ENCODE peak calls at places on chromosomes 3 and 15, in nine cellular contexts. G, Q, D, M, K, V, P, O and H are unnamed samples. For H3K9me2, the result is how much of the 10 kb centered on the place peaks cover.

GRCh38 chr15:96353931-96354730 is 23.6 kb downstream of the NR2F2 start:
- DNase-seq in G (peak), Q (peak), D (peak), M (no peak), K (no peak), V (no peak), P (no peak), O (no peak), H (peak)

GRCh38 chr3:123757281-123757940 is 126.7 kb downstream of the MYLK start:
- DNase-seq in G (no peak), Q (no peak), D (no peak), M (no peak), K (peak), V (no peak), P (peak), O (peak), H (peak)

GRCh38 chr3:71254251-71254650 is 329.3 kb downstream of the FOXP1 start:
- DNase-seq in G (no peak), Q (no peak), D (peak), M (no peak), K (no peak), V (no peak), P (no peak), O (no peak), H (peak)

GRCh38 chr3:196134691-196135090 is 52.8 kb upstream of the TFRC start:
- DNase-seq in G (no peak), Q (no peak), D (no peak), M (no peak), K (no peak), V (no peak), P (no peak), O (no peak), H (no peak)

GRCh38 chr15:41977757-41978369 is 5.5 kb upstream of the EHD4 start:
- DNase-seq in G (no peak), Q (no peak), D (no peak), M (no peak), K (no peak), V (no peak), P (no peak), O (no peak), H (no peak)

GRCh38 chr3:140942221-140943104 is 827 bp downstream of the SLC25A36 start:
- DNase-seq in G (peak), Q (peak), D (peak), M (peak), K (peak), V (no peak), P (peak), O (peak), H (peak)

GRCh38 chr15:19987389-19988048 is 554.1 kb downstream of the GOLGA6L6 start:
- DNase-seq in G (peak), Q (peak), D (no peak), M (peak), K (no peak), V (no peak), P (peak), O (no peak), H (no peak)

GRCh38 chr3:38136272-38136806 is 588 bp downstream of the ACAA1 start:
- DNase-seq in G (peak), Q (no peak), D (no peak), M (peak), K (no peak), V (no peak), P (peak), O (peak), H (peak)

GRCh38 chr15:74261041-74261440 is 24.9 kb downstream of the CCDC33 start:
- DNase-seq in G (no peak), Q (no peak), D (no peak), M (no peak), K (no peak), V (no peak), P (no peak), O (no peak), H (no peak)

GRCh38 chr3:148066787-148067186 is 630.9 kb upstream of the AGTR1 start:
- DNase-seq in G (no peak), Q (no peak), D (no peak), M (no peak), K (no peak), V (no peak), P (no peak), O (no peak), H (no peak)

GRCh38 chr3:179565496-179565895 is 2.8 kb downstream of the ACTL6A start:
- DNase-seq in G (no peak), Q (peak), D (no peak), M (no peak), K (no peak), V (no peak), P (peak), O (no peak), H (no peak)

GRCh38 chr3:115272036-115272824 is 125.1 kb upstream of the ZBTB20 start:
- DNase-seq in G (peak), Q (no peak), D (no peak), M (peak), K (no peak), V (no peak), P (no peak), O (no peak), H (peak)

GRCh38 chr3:142680710-142681109 is 43.1 kb upstream of the TRPC1 start:
- DNase-seq in G (peak), Q (peak), D (no peak), M (no peak), K (no peak), V (no peak), P (no peak), O (no peak), H (no peak)

GRCh38 chr3:102715030-102715697 is 280.3 kb downstream of the ZPLD1 start:
- DNase-seq in G (no peak), Q (peak), D (no peak), M (no peak), K (peak), V (peak), P (no peak), O (no peak), H (peak)

GRCh38 chr3:28149960-28150359 is 91.5 kb upstream of the CMC1 start:
- DNase-seq in G (no peak), Q (no peak), D (no peak), M (no peak), K (no peak), V (no peak), P (no peak), O (no peak), H (no peak)

GRCh38 chr15:31081568-31082250 is 19.8 kb downstream of the TRPM1 start:
- DNase-seq in G (no peak), Q (peak), D (no peak), M (no peak), K (no peak), V (no peak), P (peak), O (peak), H (peak)

GRCh38 chr3:68479779-68480178 is 452.6 kb downstream of the TAFA4 start:
- DNase-seq in G (no peak), Q (no peak), D (no peak), M (no peak), K (no peak), V (no peak), P (no peak), O (no peak), H (no peak)

GRCh38 chr3:166284994-166285393 is 447.8 kb upstream of the BCHE start:
- DNase-seq in G (no peak), Q (peak), D (peak), M (no peak), K (peak), V (no peak), P (no peak), O (no peak), H (no peak)

GRCh38 chr3:169195672-169196071 is 467.8 kb downstream of the MECOM start:
- DNase-seq in G (no peak), Q (no peak), D (no peak), M (no peak), K (no peak), V (no peak), P (no peak), O (no peak), H (no peak)

GRCh38 chr3:49173792-49174170 is 2.4 kb downstream of the KLHDC8B start:
- DNase-seq in G (no peak), Q (no peak), D (no peak), M (peak), K (no peak), V (no peak), P (no peak), O (no peak), H (no peak)

GRCh38 chr15:81215531-81215930 is 18.9 kb downstream of the IL16 start:
- DNase-seq in G (no peak), Q (no peak), D (no peak), M (no peak), K (no peak), V (no peak), P (no peak), O (no peak), H (no peak)

GRCh38 chr3:96753124-96753523 is 61.3 kb upstream of the EPHA6 start:
- DNase-seq in G (no peak), Q (no peak), D (no peak), M (no peak), K (no peak), V (no peak), P (no peak), O (no peak), H (no peak)

GRCh38 chr3:96750094-96750767 is 64.2 kb upstream of the EPHA6 start:
- DNase-seq in G (no peak), Q (no peak), D (no peak), M (no peak), K (no peak), V (no peak), P (no peak), O (no peak), H (no peak)

GRCh38 chr3:96754128-96754527 is 60.3 kb upstream of the EPHA6 start:
- DNase-seq in G (no peak), Q (no peak), D (no peak), M (no peak), K (no peak), V (no peak), P (no peak), O (no peak), H (no peak)

DNA sequence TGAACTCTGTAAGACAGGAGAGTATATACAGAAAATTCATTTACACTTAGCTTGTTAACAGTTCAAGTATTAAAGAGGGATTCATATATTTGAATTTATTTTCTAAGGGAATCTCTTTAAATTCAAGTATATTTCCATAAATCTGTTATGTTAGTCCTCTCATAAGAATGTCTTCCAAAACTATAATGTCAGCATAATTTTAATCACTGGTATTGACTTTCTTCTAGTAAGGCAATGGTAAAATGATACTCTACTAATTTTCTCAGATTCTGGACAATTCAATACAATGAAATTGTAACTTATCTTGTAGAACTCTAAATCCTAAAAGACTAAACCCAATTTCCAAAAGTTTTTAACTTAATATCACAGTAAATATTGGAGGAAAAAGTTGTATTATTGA is 66.3 kb upstream of the EPHA6 start:
- DNase-seq in G (no peak), Q (no peak), D (no peak), M (no peak), K (no peak), V (no peak), P (no peak), O (no peak), H (no peak)
- H3K9me2 ChIP-seq in G (under half), Q (under half), D (under half), M (under half), K (under half), V (under half), P (under half), O (under half), H (under half)

GRCh38 chr3:180570238-180570637 is 31.7 kb upstream of the TTC14 start:
- DNase-seq in G (no peak), Q (no peak), D (no peak), M (no peak), K (no peak), V (no peak), P (no peak), O (no peak), H (no peak)

DNA sequence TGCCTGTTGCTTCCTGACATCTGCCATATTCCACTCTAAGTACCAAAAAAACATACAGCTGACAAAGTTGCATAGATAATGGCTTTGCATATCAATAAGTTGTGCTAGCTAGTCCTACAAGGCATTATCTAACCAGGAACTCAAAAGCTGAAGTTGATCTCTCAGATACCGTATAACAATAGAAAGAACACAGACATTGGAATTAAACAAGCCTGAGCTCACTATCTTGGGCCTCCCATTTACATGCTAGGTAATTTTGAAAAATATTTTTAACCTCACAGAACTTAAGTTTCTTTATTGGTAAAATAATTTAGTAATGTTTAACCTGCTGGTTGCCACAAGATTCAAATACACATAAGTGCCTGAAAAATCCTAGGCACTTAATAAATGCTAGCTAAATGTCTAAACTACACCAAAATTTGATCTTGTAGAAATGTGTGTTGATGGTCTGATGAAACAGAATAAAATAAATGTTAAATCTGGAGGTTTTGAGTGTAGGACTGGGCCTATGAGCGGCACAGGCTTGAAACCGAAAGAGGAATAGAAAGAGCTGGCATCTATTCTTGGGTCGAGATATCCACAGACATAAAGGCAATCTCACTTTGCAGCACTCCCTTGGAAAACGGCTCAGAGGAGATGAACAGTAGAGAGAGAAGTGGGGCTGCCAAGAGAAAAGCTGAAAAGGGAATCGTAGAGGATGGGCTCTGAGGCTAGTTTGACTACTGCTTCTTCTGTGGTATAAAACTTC is 30.0 kb upstream of the TTC14 start:
- DNase-seq in G (no peak), Q (no peak), D (no peak), M (no peak), K (no peak), V (no peak), P (peak), O (peak), H (no peak)
- H3K9me2 ChIP-seq in G (under half), Q (under half), D (under half), M (under half), K (under half), V (under half), P (under half), O (under half), H (under half)

GRCh38 chr3:177538743-177539730 is 341.8 kb upstream of the TBL1XR1 start:
- DNase-seq in G (no peak), Q (peak), D (no peak), M (no peak), K (no peak), V (no peak), P (peak), O (peak), H (no peak)
- H3K9me2 ChIP-seq in G (under half), Q (under half), D (under half), M (under half), K (under half), V (under half), P (under half), O (under half), H (under half)

GRCh38 chr3:75983609-75984290 is 198.4 kb upstream of the ZNF717 start:
- DNase-seq in G (no peak), Q (no peak), D (no peak), M (no peak), K (no peak), V (no peak), P (no peak), O (no peak), H (peak)
- H3K9me2 ChIP-seq in G (under half), Q (under half), D (under half), M (under half), K (under half), V (under half), P (under half), O (under half), H (under half)

GRCh38 chr3:124848300-124848699 is 38.9 kb downstream of the ITGB5 start:
- DNase-seq in G (no peak), Q (no peak), D (no peak), M (no peak), K (no peak), V (no peak), P (no peak), O (no peak), H (no peak)
- H3K9me2 ChIP-seq in G (under half), Q (under half), D (under half), M (under half), K (under half), V (under half), P (under half), O (under half), H (under half)